ENCODE peak calls at places on chromosome 6, in six cellular contexts. K is AG10803, D is right atrium auricular region, B is Calu3, Y is K562, Q is WTC11. E is an unnamed sample.

GRCh38 chr6:100176321-100176950 is 182.4 kb upstream of the MCHR2 start:
- DNase-seq in K (peak; percentile 75), Q (no peak), Y (peak; percentile 22), D (no peak), B (peak; percentile 53), E (peak; percentile 26)

GRCh38 chr6:137845460-137845859 is 21.6 kb upstream of the TNFAIP3 start:
- DNase-seq in Y (peak; percentile 39), Q (no peak), B (peak; percentile 12), K (no peak), D (no peak), E (no peak)

GRCh38 chr6:33091957-33092356 is 16.2 kb downstream of the HLA-DPB1 start:
- DNase-seq in K (no peak), Q (peak; percentile 89), D (no peak), B (peak; percentile 75), Y (peak; percentile 64), E (peak; percentile 47)

GRCh38 chr6:26520840-26521484 is 17.2 kb upstream of the HMGN4 start:
- DNase-seq in Q (peak; percentile 83), B (peak; percentile 88), K (peak; percentile 86), D (peak; percentile 86), Y (peak; percentile 98), E (peak; percentile 94)

GRCh38 chr6:147546501-147547368 is 38.2 kb downstream of the SAMD5 start:
- DNase-seq in Y (no peak), B (no peak), K (no peak), D (no peak), Q (no peak), E (no peak)

GRCh38 chr6:23454090-23454998 is 671.7 kb upstream of the NRSN1 start:
- DNase-seq in Y (no peak), Q (no peak), D (no peak), K (no peak), B (no peak), E (no peak)

GRCh38 chr6:105794263-105794662 is 291.9 kb upstream of the PRDM1 start:
- DNase-seq in K (peak; percentile 64), B (peak; percentile 47), Q (peak; percentile 22), D (peak; percentile 80), Y (no peak), E (peak; percentile 23)

GRCh38 chr6:15264902-15265761 is 19.3 kb downstream of the JARID2 start:
- DNase-seq in B (no peak), Q (no peak), K (peak; percentile 94), D (no peak), Y (peak; percentile 53), E (no peak)

GRCh38 chr6:84220809-84221409 is 6.5 kb downstream of the CEP162 start:
- DNase-seq in D (no peak), Y (no peak), K (peak; percentile 43), Q (no peak), B (no peak), E (peak; percentile 23)

GRCh38 chr6:168756009-168756634 is 315.1 kb downstream of the SMOC2 start:
- DNase-seq in Y (no peak), K (no peak), B (no peak), D (no peak), Q (no peak), E (no peak)

GRCh38 chr6:118632359-118632758 is 19.0 kb downstream of the CEP85L start:
- DNase-seq in Q (no peak), K (no peak), Y (no peak), B (no peak), D (no peak), E (no peak)

GRCh38 chr6:80523531-80523970 is 417.1 kb downstream of the BCKDHB start:
- DNase-seq in K (no peak), Q (peak; percentile 79), B (no peak), Y (no peak), D (no peak), E (peak; percentile 36)

GRCh38 chr6:35015476-35015875 is 125.7 kb downstream of the TCP11 start:
- DNase-seq in B (no peak), K (no peak), Q (no peak), D (no peak), Y (no peak), E (no peak)

GRCh38 chr6:25962368-25963127 is at the start of gene TRIM38:
- DNase-seq in Y (peak; percentile 85), K (peak; percentile 92), D (peak; percentile 88), B (peak; percentile 78), Q (no peak), E (peak; percentile 6)

GRCh38 chr6:157339432-157339831 is 16.1 kb upstream of the TMEM242 start:
- DNase-seq in D (no peak), Q (no peak), Y (no peak), B (no peak), K (no peak), E (no peak)

GRCh38 chr6:116557863-116558262 is 4.3 kb downstream of the CALHM4 start:
- DNase-seq in Q (no peak), D (no peak), K (peak; percentile 96), B (peak; percentile 57), Y (no peak), E (peak; percentile 62)

GRCh38 chr6:137968901-137969300 is 101.8 kb downstream of the TNFAIP3 start:
- DNase-seq in B (no peak), D (no peak), Q (no peak), K (no peak), Y (peak; percentile 39), E (peak; percentile 47)

GRCh38 chr6:108596947-108597346 is 36.2 kb downstream of the FOXO3 start:
- DNase-seq in K (no peak), Q (no peak), D (no peak), B (no peak), Y (no peak), E (no peak)

GRCh38 chr6:147248859-147249258 is 44.6 kb downstream of the STXBP5 start:
- DNase-seq in B (no peak), K (no peak), Q (peak; percentile 13), Y (no peak), D (no peak), E (no peak)

GRCh38 chr6:887583-888235 is 194.8 kb upstream of the EXOC2 start:
- DNase-seq in D (no peak), Y (no peak), B (no peak), Q (no peak), K (no peak), E (no peak)

GRCh38 chr6:119742188-119742803 is 392.7 kb upstream of the MAN1A1 start:
- DNase-seq in K (peak; percentile 41), Q (peak; percentile 86), B (peak; percentile 70), D (peak; percentile 64), Y (peak; percentile 54), E (peak; percentile 78)

GRCh38 chr6:165551828-165552227 is 111.2 kb downstream of the PDE10A start:
- DNase-seq in B (no peak), K (no peak), Y (no peak), Q (no peak), D (no peak), E (no peak)

GRCh38 chr6:108163644-108164536 is 1.9 kb upstream of the NR2E1 start:
- DNase-seq in K (no peak), D (no peak), B (no peak), Y (no peak), Q (no peak), E (no peak)

GRCh38 chr6:8556370-8557018 is 121.1 kb upstream of the SLC35B3 start:
- DNase-seq in B (no peak), Q (no peak), D (no peak), K (peak; percentile 3), Y (no peak), E (peak; percentile 8)

GRCh38 chr6:39430968-39431523 is 108.5 kb upstream of the KCNK16 start:
- DNase-seq in D (no peak), Q (peak; percentile 56), Y (no peak), K (peak; percentile 73), B (peak; percentile 73), E (peak; percentile 56)

GRCh38 chr6:130215526-130215925 is 7.2 kb downstream of the SAMD3 start:
- DNase-seq in D (no peak), B (no peak), K (no peak), Y (no peak), Q (no peak), E (no peak)

GRCh38 chr6:15897063-15897934 is 231.6 kb upstream of the MYLIP start:
- DNase-seq in Q (no peak), B (no peak), Y (peak; percentile 37), D (peak; percentile 79), K (peak; percentile 53), E (peak; percentile 92)

GRCh38 chr6:3363296-3364025 is 93.4 kb downstream of the SLC22A23 start:
- DNase-seq in K (no peak), Y (peak; percentile 54), Q (no peak), B (peak; percentile 86), D (no peak), E (no peak)

GRCh38 chr6:2876210-2877056 is 26.7 kb downstream of the SERPINB9 start:
- DNase-seq in Q (peak; percentile 37), B (peak; percentile 58), Y (no peak), K (peak; percentile 87), D (peak; percentile 73), E (peak; percentile 95)

DNA sequence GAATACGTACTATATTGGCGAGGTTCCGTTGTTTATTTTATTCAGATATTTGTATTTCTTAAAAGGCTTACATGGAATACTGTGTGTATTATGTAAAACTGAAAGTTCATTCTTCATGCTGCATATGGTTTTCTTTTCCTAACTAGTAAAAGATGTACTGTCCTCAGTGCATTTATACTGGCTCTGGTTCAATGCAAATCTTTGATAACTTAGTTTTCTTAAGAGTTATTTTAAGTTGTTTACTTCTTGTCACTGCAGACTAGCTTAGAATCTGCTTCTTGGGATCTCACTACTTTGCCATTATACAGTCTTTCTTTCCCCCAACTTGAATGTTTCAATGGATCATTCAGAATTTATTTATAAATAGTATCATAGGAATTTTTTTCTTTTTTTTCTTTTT is 42.0 kb downstream of the ADGRB3 start:
- DNase-seq in D (no peak), K (no peak), Q (no peak), B (no peak), Y (no peak), E (no peak)
- TF ChIP-seq CTCF in D (no peak), K (no peak), Q (no peak), B (no peak), Y (no peak), E (no peak)

GRCh38 chr6:46129634-46130505 is at the start of gene ENPP4:
- DNase-seq in Y (peak; percentile 47), K (peak; percentile 53), B (peak; percentile 91), Q (peak; percentile 85), D (peak; percentile 89), E (peak; percentile 80)
- TF ChIP-seq CTCF in Y (no peak), K (no peak), B (no peak), Q (no peak), D (no peak), E (no peak)

DNA sequence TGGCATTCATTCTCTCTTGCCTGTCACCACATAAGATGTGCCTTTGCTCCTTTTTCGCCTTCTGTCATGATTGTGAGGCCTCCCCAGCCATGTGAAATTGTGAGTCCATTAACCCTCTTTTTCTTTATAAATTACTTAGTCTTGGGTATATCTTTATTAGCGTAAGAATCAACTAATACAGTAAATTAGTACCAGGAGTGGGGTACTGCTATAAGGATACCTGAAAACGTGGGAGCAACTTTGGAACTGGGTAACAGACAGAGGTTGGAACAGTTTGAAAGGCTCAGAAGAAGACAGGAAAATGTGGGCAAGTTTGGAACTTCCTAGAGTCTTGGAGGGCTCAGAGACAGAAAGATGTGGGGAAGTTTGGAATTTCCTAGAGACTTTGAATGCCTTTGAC is 46.6 kb downstream of the RNF182 start:
- DNase-seq in D (no peak), B (no peak), K (no peak), Y (no peak), Q (no peak), E (no peak)
- TF ChIP-seq CTCF in D (no peak), B (no peak), K (no peak), Y (no peak), Q (no peak), E (no peak)

DNA sequence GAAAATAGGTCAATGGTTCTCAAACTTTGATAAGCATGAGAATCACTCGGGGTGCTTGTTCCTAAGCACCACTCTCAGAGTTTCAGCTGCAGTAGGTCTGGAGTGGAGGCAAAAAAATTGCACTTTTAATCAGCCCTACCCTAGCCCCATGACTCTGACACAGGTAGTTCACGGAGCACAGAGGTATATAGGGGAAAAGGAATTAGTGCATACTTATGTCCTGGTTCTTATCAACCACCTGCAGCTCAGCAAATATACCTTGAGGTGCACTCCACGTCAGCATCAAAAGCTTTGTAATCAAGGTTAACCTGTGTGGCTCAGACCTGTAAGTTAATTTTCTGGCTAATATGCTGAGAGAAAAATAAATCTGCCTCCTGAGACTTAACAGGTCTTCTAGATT is 138.8 kb upstream of the HMGN3 start:
- DNase-seq in Y (no peak), D (no peak), Q (no peak), K (no peak), B (peak; percentile 2), E (no peak)
- TF ChIP-seq CTCF in Y (no peak), D (no peak), Q (no peak), K (no peak), B (no peak), E (no peak)

E was measured in cardiac muscle cell.